ENCODE peak calls at places on chromosomes 2 and 18, in seven cellular contexts. One of them, this sample, is unnamed.

GRCh38 chr18:79400591-79401381 is 5.1 kb downstream of the NFATC1 start:
- DNase-seq in breast epithelium: no peak
- DNase-seq in HFF-Myc: no peak
- DNase-seq in RWPE2: no peak
- DNase-seq in AG04450: no peak
- DNase-seq in fibroblast of pulmonary artery: no peak
- DNase-seq in left lung: peak
- DNase-seq in this sample: no peak

GRCh38 chr2:103161456-103162289 is 399.8 kb downstream of the TMEM182 start:
- DNase-seq in breast epithelium: no peak
- DNase-seq in HFF-Myc: no peak
- DNase-seq in RWPE2: no peak
- DNase-seq in AG04450: no peak
- DNase-seq in fibroblast of pulmonary artery: peak
- DNase-seq in left lung: no peak
- DNase-seq in this sample: peak

GRCh38 chr2:158725496-158725895 is 69.6 kb upstream of the DAPL1 start:
- DNase-seq in breast epithelium: no peak
- DNase-seq in HFF-Myc: no peak
- DNase-seq in RWPE2: no peak
- DNase-seq in AG04450: no peak
- DNase-seq in fibroblast of pulmonary artery: no peak
- DNase-seq in left lung: no peak
- DNase-seq in this sample: no peak

GRCh38 chr2:216989335-216990129 is 129.7 kb upstream of the TNP1 start:
- DNase-seq in breast epithelium: no peak
- DNase-seq in HFF-Myc: no peak
- DNase-seq in RWPE2: no peak
- DNase-seq in AG04450: no peak
- DNase-seq in fibroblast of pulmonary artery: peak
- DNase-seq in left lung: no peak
- DNase-seq in this sample: peak

GRCh38 chr2:19331452-19331851 is 27.0 kb downstream of the OSR1 start:
- DNase-seq in breast epithelium: no peak
- DNase-seq in HFF-Myc: no peak
- DNase-seq in RWPE2: no peak
- DNase-seq in AG04450: no peak
- DNase-seq in fibroblast of pulmonary artery: no peak
- DNase-seq in left lung: no peak
- DNase-seq in this sample: no peak

GRCh38 chr18:64749884-64750283 is 601.0 kb upstream of the LINC00305 start:
- DNase-seq in breast epithelium: no peak
- DNase-seq in HFF-Myc: no peak
- DNase-seq in RWPE2: no peak
- DNase-seq in AG04450: no peak
- DNase-seq in fibroblast of pulmonary artery: no peak
- DNase-seq in left lung: no peak
- DNase-seq in this sample: no peak

GRCh38 chr2:64165696-64166095 is 21.5 kb upstream of the PELI1 start:
- DNase-seq in breast epithelium: no peak
- DNase-seq in HFF-Myc: no peak
- DNase-seq in RWPE2: no peak
- DNase-seq in AG04450: peak
- DNase-seq in fibroblast of pulmonary artery: peak
- DNase-seq in left lung: no peak
- DNase-seq in this sample: no peak

GRCh38 chr18:53457068-53457467 is 767.4 kb downstream of the MBD2 start:
- DNase-seq in breast epithelium: no peak
- DNase-seq in HFF-Myc: no peak
- DNase-seq in RWPE2: no peak
- DNase-seq in AG04450: no peak
- DNase-seq in fibroblast of pulmonary artery: no peak
- DNase-seq in left lung: no peak
- DNase-seq in this sample: no peak

GRCh38 chr2:218286570-218287459 is 5.5 kb downstream of the TMBIM1 start:
- DNase-seq in breast epithelium: peak
- DNase-seq in HFF-Myc: peak
- DNase-seq in RWPE2: peak
- DNase-seq in AG04450: peak
- DNase-seq in fibroblast of pulmonary artery: peak
- DNase-seq in left lung: peak
- DNase-seq in this sample: peak

GRCh38 chr18:26056291-26056690 is 34.1 kb downstream of the SS18 start:
- DNase-seq in breast epithelium: no peak
- DNase-seq in HFF-Myc: no peak
- DNase-seq in RWPE2: no peak
- DNase-seq in AG04450: peak
- DNase-seq in fibroblast of pulmonary artery: peak
- DNase-seq in left lung: no peak
- DNase-seq in this sample: no peak

GRCh38 chr2:150806336-150806735 is 318.9 kb upstream of the RND3 start:
- DNase-seq in breast epithelium: no peak
- DNase-seq in HFF-Myc: no peak
- DNase-seq in RWPE2: no peak
- DNase-seq in AG04450: no peak
- DNase-seq in fibroblast of pulmonary artery: no peak
- DNase-seq in left lung: no peak
- DNase-seq in this sample: no peak

GRCh38 chr18:50170004-50170403 is 24.9 kb downstream of the MYO5B start:
- DNase-seq in breast epithelium: no peak
- DNase-seq in HFF-Myc: no peak
- DNase-seq in RWPE2: no peak
- DNase-seq in AG04450: no peak
- DNase-seq in fibroblast of pulmonary artery: no peak
- DNase-seq in left lung: no peak
- DNase-seq in this sample: no peak

GRCh38 chr2:144230452-144231085 is 289.4 kb downstream of the ZEB2 start:
- DNase-seq in breast epithelium: no peak
- DNase-seq in HFF-Myc: no peak
- DNase-seq in RWPE2: no peak
- DNase-seq in AG04450: no peak
- DNase-seq in fibroblast of pulmonary artery: peak
- DNase-seq in left lung: no peak
- DNase-seq in this sample: peak
- H3K4me3 ChIP-seq in breast epithelium: no peak
- H3K4me3 ChIP-seq in HFF-Myc: no peak
- H3K4me3 ChIP-seq in RWPE2: no peak
- H3K4me3 ChIP-seq in AG04450: no peak
- H3K4me3 ChIP-seq in fibroblast of pulmonary artery: no peak
- H3K4me3 ChIP-seq in left lung: no peak
- H3K4me3 ChIP-seq in this sample: no peak

GRCh38 chr2:161943012-161943411 is 131.0 kb downstream of the DPP4 start:
- DNase-seq in breast epithelium: no peak
- DNase-seq in HFF-Myc: peak
- DNase-seq in RWPE2: no peak
- DNase-seq in AG04450: no peak
- DNase-seq in fibroblast of pulmonary artery: no peak
- DNase-seq in left lung: no peak
- DNase-seq in this sample: no peak

GRCh38 chr2:161947394-161947793 is 126.6 kb downstream of the DPP4 start:
- DNase-seq in breast epithelium: no peak
- DNase-seq in HFF-Myc: peak
- DNase-seq in RWPE2: no peak
- DNase-seq in AG04450: no peak
- DNase-seq in fibroblast of pulmonary artery: no peak
- DNase-seq in left lung: no peak
- DNase-seq in this sample: no peak

DNA sequence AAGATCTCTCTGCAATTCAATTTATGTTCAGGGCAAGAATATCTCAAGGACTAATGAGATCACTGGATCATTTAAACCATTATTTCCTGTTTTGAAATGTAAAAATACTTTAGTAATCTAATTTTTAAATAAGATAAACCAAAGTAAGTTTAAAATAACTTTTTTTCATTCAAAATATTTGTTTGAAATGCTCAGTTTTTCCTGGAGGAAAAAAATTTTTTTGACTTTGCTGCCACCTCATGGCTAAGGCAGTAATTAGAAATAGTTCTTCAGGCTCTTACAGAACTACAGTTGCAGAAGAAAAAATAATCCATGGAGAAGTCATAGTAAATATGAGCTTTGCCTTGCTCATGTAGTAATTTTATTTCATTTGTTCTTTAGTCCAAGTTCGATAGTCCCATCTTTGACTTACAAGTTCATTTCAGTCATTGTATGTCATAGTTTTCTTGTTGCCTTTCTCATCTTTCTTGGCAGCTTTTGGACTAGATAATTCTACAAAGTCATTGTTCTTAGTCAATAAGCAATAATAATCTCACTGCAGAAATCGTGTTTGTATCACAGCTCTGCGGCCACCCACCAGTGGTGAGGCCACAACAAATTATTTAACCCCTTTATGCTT is 127.4 kb downstream of the DPP4 start:
- DNase-seq in breast epithelium: no peak
- DNase-seq in HFF-Myc: peak
- DNase-seq in RWPE2: no peak
- DNase-seq in AG04450: no peak
- DNase-seq in fibroblast of pulmonary artery: peak
- DNase-seq in left lung: no peak
- DNase-seq in this sample: no peak
- TF ChIP-seq CTCF in breast epithelium: peak
- TF ChIP-seq CTCF in HFF-Myc: peak
- TF ChIP-seq CTCF in RWPE2: peak
- TF ChIP-seq CTCF in AG04450: peak
- TF ChIP-seq CTCF in fibroblast of pulmonary artery: peak
- TF ChIP-seq CTCF in left lung: peak
- TF ChIP-seq CTCF in this sample: peak

GRCh38 chr2:183072177-183072576 is 6.4 kb upstream of the DUSP19 start:
- DNase-seq in breast epithelium: no peak
- DNase-seq in HFF-Myc: no peak
- DNase-seq in RWPE2: no peak
- DNase-seq in AG04450: no peak
- DNase-seq in fibroblast of pulmonary artery: no peak
- DNase-seq in left lung: no peak
- DNase-seq in this sample: no peak

GRCh38 chr2:183078467-183079334 is at the start of gene DUSP19:
- DNase-seq in breast epithelium: peak
- DNase-seq in HFF-Myc: peak
- DNase-seq in RWPE2: peak
- DNase-seq in AG04450: peak
- DNase-seq in fibroblast of pulmonary artery: peak
- DNase-seq in left lung: peak
- DNase-seq in this sample: peak

GRCh38 chr2:183079335-183079775 is 808 bp downstream of the DUSP19 start:
- DNase-seq in breast epithelium: no peak
- DNase-seq in HFF-Myc: no peak
- DNase-seq in RWPE2: no peak
- DNase-seq in AG04450: no peak
- DNase-seq in fibroblast of pulmonary artery: peak
- DNase-seq in left lung: no peak
- DNase-seq in this sample: no peak

GRCh38 chr2:183081908-183082307 is 3.4 kb downstream of the DUSP19 start:
- DNase-seq in breast epithelium: no peak
- DNase-seq in HFF-Myc: no peak
- DNase-seq in RWPE2: no peak
- DNase-seq in AG04450: no peak
- DNase-seq in fibroblast of pulmonary artery: peak
- DNase-seq in left lung: no peak
- DNase-seq in this sample: no peak

DNA sequence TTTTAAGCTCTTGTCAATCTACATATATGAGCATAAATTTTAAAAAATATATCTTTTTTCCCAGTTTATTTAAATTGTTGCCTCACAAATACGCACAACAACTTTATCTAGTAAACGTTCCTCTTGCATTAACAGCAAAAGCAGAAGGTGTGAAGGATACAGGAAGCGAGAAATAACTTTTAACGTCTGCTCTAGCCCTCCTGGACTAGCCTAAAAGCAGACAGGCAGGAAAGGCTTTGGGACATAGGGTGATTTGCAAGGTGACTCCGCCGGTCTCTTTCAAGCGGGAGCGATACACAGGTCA is 432 bp upstream of the DUSP19 start:
- DNase-seq in breast epithelium: no peak
- DNase-seq in HFF-Myc: no peak
- DNase-seq in RWPE2: no peak
- DNase-seq in AG04450: no peak
- DNase-seq in fibroblast of pulmonary artery: no peak
- DNase-seq in left lung: no peak
- DNase-seq in this sample: no peak
- H3K4me3 ChIP-seq in breast epithelium: peak
- H3K4me3 ChIP-seq in HFF-Myc: peak
- H3K4me3 ChIP-seq in RWPE2: peak
- H3K4me3 ChIP-seq in AG04450: peak
- H3K4me3 ChIP-seq in fibroblast of pulmonary artery: peak
- H3K4me3 ChIP-seq in left lung: peak
- H3K4me3 ChIP-seq in this sample: peak

GRCh38 chr2:210662557-210662956 is 106.2 kb downstream of the CPS1 start:
- DNase-seq in breast epithelium: no peak
- DNase-seq in HFF-Myc: no peak
- DNase-seq in RWPE2: no peak
- DNase-seq in AG04450: no peak
- DNase-seq in fibroblast of pulmonary artery: no peak
- DNase-seq in left lung: no peak
- DNase-seq in this sample: no peak

GRCh38 chr2:210667726-210668125 is 111.3 kb downstream of the CPS1 start:
- DNase-seq in breast epithelium: no peak
- DNase-seq in HFF-Myc: no peak
- DNase-seq in RWPE2: no peak
- DNase-seq in AG04450: no peak
- DNase-seq in fibroblast of pulmonary artery: no peak
- DNase-seq in left lung: no peak
- DNase-seq in this sample: peak

GRCh38 chr2:210660751-210661150 is 104.4 kb downstream of the CPS1 start:
- DNase-seq in breast epithelium: no peak
- DNase-seq in HFF-Myc: no peak
- DNase-seq in RWPE2: no peak
- DNase-seq in AG04450: no peak
- DNase-seq in fibroblast of pulmonary artery: no peak
- DNase-seq in left lung: no peak
- DNase-seq in this sample: no peak

DNA sequence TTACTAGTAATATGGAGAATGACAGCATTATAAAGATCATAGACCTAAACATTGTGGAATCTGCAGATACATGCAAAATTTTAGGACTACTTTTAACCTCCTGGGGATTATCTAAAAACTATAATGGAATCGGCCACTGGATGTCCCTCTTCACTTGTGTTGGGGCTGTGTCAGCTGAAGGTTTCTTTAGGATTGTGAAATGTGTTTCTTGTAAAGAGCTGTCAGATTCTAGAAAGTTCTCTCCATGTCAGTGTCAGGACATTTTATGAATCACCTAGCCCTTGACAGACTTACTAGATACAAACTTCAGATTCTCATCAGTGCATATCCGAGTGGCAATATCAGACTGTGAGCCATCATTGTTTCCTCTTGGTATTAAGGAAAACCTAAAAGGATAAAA is 107.2 kb downstream of the CPS1 start:
- DNase-seq in breast epithelium: no peak
- DNase-seq in HFF-Myc: no peak
- DNase-seq in RWPE2: no peak
- DNase-seq in AG04450: no peak
- DNase-seq in fibroblast of pulmonary artery: peak
- DNase-seq in left lung: no peak
- DNase-seq in this sample: peak
- TF ChIP-seq CTCF in breast epithelium: no peak
- TF ChIP-seq CTCF in HFF-Myc: no peak
- TF ChIP-seq CTCF in RWPE2: peak
- TF ChIP-seq CTCF in AG04450: no peak
- TF ChIP-seq CTCF in fibroblast of pulmonary artery: peak
- TF ChIP-seq CTCF in left lung: no peak
- TF ChIP-seq CTCF in this sample: peak